ENCODE peak calls at places on chromosomes 1 and 21, in seven cellular contexts. One of them, this sample, is unnamed.

GRCh38 chr21:17612565-17613241 is at the start of gene BTG3:
- DNase-seq in H1: peak
- DNase-seq in HCT116: peak
- DNase-seq in K562: peak
- DNase-seq in GM12878: no peak
- DNase-seq in SK-N-SH: peak
- DNase-seq in HepG2: peak
- DNase-seq in this sample: no peak

GRCh38 chr1:193654951-193655705 is 468.7 kb upstream of the B3GALT2 start:
- DNase-seq in SK-N-SH: no peak
- DNase-seq in HepG2: no peak
- DNase-seq in H1: no peak
- DNase-seq in K562: no peak
- DNase-seq in HCT116: peak
- DNase-seq in GM12878: no peak
- DNase-seq in this sample: no peak

GRCh38 chr21:15617968-15618367 is 111.8 kb upstream of the USP25 start:
- DNase-seq in HepG2: no peak
- DNase-seq in SK-N-SH: peak
- DNase-seq in H1: no peak
- DNase-seq in HCT116: no peak
- DNase-seq in K562: no peak
- DNase-seq in GM12878: no peak
- DNase-seq in this sample: no peak

GRCh38 chr21:45944601-45945000 is 37.0 kb upstream of the COL6A1 start:
- DNase-seq in K562: no peak
- DNase-seq in HepG2: no peak
- DNase-seq in GM12878: no peak
- DNase-seq in HCT116: no peak
- DNase-seq in SK-N-SH: no peak
- DNase-seq in H1: no peak
- DNase-seq in this sample: no peak

GRCh38 chr1:186605762-186606350 is 74.4 kb downstream of the PTGS2 start:
- DNase-seq in SK-N-SH: peak
- DNase-seq in H1: peak
- DNase-seq in GM12878: no peak
- DNase-seq in HCT116: peak
- DNase-seq in HepG2: peak
- DNase-seq in K562: no peak
- DNase-seq in this sample: peak

GRCh38 chr1:34681481-34682451 is 73.1 kb upstream of the GJB5 start:
- DNase-seq in HepG2: peak
- DNase-seq in K562: peak
- DNase-seq in GM12878: peak
- DNase-seq in HCT116: peak
- DNase-seq in H1: peak
- DNase-seq in SK-N-SH: peak
- DNase-seq in this sample: peak

GRCh38 chr1:197902454-197903195 is at the start of gene C1orf53:
- DNase-seq in K562: peak
- DNase-seq in HCT116: peak
- DNase-seq in SK-N-SH: peak
- DNase-seq in HepG2: peak
- DNase-seq in GM12878: peak
- DNase-seq in H1: no peak
- DNase-seq in this sample: peak

GRCh38 chr1:4745560-4745959 is 91.2 kb downstream of the AJAP1 start:
- DNase-seq in HepG2: no peak
- DNase-seq in GM12878: no peak
- DNase-seq in K562: peak
- DNase-seq in H1: no peak
- DNase-seq in HCT116: no peak
- DNase-seq in SK-N-SH: no peak
- DNase-seq in this sample: peak

GRCh38 chr1:153717330-153717729 is 10.5 kb upstream of the INTS3 start:
- DNase-seq in GM12878: no peak
- DNase-seq in K562: no peak
- DNase-seq in H1: no peak
- DNase-seq in HCT116: no peak
- DNase-seq in SK-N-SH: no peak
- DNase-seq in HepG2: no peak
- DNase-seq in this sample: no peak

GRCh38 chr1:93148001-93148400 is 32.2 kb downstream of the TMED5 start:
- DNase-seq in HepG2: no peak
- DNase-seq in K562: no peak
- DNase-seq in SK-N-SH: no peak
- DNase-seq in GM12878: no peak
- DNase-seq in H1: no peak
- DNase-seq in HCT116: no peak
- DNase-seq in this sample: no peak

GRCh38 chr1:166089804-166090203 is 77.0 kb downstream of the FAM78B start:
- DNase-seq in SK-N-SH: peak
- DNase-seq in HCT116: no peak
- DNase-seq in HepG2: no peak
- DNase-seq in GM12878: peak
- DNase-seq in K562: no peak
- DNase-seq in H1: no peak
- DNase-seq in this sample: no peak

GRCh38 chr1:8702121-8702520 is 115.3 kb downstream of the RERE start:
- DNase-seq in HepG2: peak
- DNase-seq in HCT116: no peak
- DNase-seq in K562: no peak
- DNase-seq in SK-N-SH: peak
- DNase-seq in H1: no peak
- DNase-seq in GM12878: no peak
- DNase-seq in this sample: peak

GRCh38 chr1:41404308-41404755 is 43.1 kb downstream of the FOXO6 start:
- DNase-seq in H1: no peak
- DNase-seq in HepG2: no peak
- DNase-seq in GM12878: no peak
- DNase-seq in SK-N-SH: peak
- DNase-seq in K562: no peak
- DNase-seq in HCT116: no peak
- DNase-seq in this sample: no peak

GRCh38 chr1:226677121-226678020 is 61.7 kb downstream of the ITPKB start:
- DNase-seq in K562: no peak
- DNase-seq in GM12878: no peak
- DNase-seq in HepG2: no peak
- DNase-seq in HCT116: no peak
- DNase-seq in H1: no peak
- DNase-seq in SK-N-SH: no peak
- DNase-seq in this sample: peak

GRCh38 chr1:37814257-37814656 is 6.2 kb upstream of the YRDC start:
- DNase-seq in K562: no peak
- DNase-seq in H1: no peak
- DNase-seq in HCT116: no peak
- DNase-seq in GM12878: no peak
- DNase-seq in SK-N-SH: no peak
- DNase-seq in HepG2: no peak
- DNase-seq in this sample: no peak

GRCh38 chr1:37822942-37823865 is 15.2 kb upstream of the YRDC start:
- DNase-seq in HCT116: no peak
- DNase-seq in HepG2: no peak
- DNase-seq in GM12878: no peak
- DNase-seq in K562: no peak
- DNase-seq in H1: no peak
- DNase-seq in SK-N-SH: no peak
- DNase-seq in this sample: no peak

GRCh38 chr1:37817481-37817880 is 9.5 kb upstream of the YRDC start:
- DNase-seq in HepG2: no peak
- DNase-seq in SK-N-SH: no peak
- DNase-seq in HCT116: no peak
- DNase-seq in K562: peak
- DNase-seq in GM12878: no peak
- DNase-seq in H1: no peak
- DNase-seq in this sample: peak
- TF ChIP-seq JUND in HepG2: no peak
- TF ChIP-seq JUND in SK-N-SH: no peak
- TF ChIP-seq JUND in HCT116: no peak
- TF ChIP-seq JUND in K562: no peak
- TF ChIP-seq JUND in GM12878: no peak
- TF ChIP-seq JUND in H1: no peak
- TF ChIP-seq JUND in this sample: no peak

DNA sequence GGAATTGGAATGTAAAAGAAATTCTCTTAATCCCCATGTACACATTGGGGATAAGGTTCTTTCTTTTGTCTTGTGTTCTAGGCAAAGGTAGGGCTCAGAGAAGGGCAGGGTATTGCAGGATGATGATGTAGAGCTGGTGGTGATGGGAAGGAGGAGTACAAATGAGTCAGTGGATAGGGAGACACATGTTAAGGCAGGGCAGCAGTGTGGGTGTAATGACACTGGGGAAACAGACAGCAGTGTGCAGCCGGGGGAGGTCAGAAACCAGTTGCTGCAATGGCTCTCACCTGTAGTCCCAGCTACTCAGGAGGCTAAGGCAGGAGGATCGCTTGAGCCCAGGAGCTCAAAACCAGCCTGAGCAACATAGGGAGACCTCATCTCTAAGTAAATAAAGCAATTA is 5.1 kb downstream of the NLRP3 start:
- DNase-seq in HCT116: no peak
- DNase-seq in HepG2: no peak
- DNase-seq in K562: no peak
- DNase-seq in GM12878: no peak
- DNase-seq in H1: no peak
- DNase-seq in SK-N-SH: no peak
- DNase-seq in this sample: no peak
- TF ChIP-seq JUND in HCT116: no peak
- TF ChIP-seq JUND in HepG2: no peak
- TF ChIP-seq JUND in K562: no peak
- TF ChIP-seq JUND in GM12878: no peak
- TF ChIP-seq JUND in H1: no peak
- TF ChIP-seq JUND in SK-N-SH: no peak
- TF ChIP-seq JUND in this sample: no peak

GRCh38 chr1:109509176-109510134 is at the start of gene AMIGO1:
- DNase-seq in SK-N-SH: peak
- DNase-seq in H1: no peak
- DNase-seq in K562: peak
- DNase-seq in HCT116: no peak
- DNase-seq in GM12878: no peak
- DNase-seq in HepG2: no peak
- DNase-seq in this sample: peak
- TF ChIP-seq JUND in SK-N-SH: no peak
- TF ChIP-seq JUND in H1: no peak
- TF ChIP-seq JUND in K562: no peak
- TF ChIP-seq JUND in HCT116: no peak
- TF ChIP-seq JUND in GM12878: no peak
- TF ChIP-seq JUND in HepG2: no peak
- TF ChIP-seq JUND in this sample: no peak

GRCh38 chr1:232049335-232049734 is 422.7 kb downstream of the DISC1 start:
- DNase-seq in SK-N-SH: no peak
- DNase-seq in HepG2: peak
- DNase-seq in K562: no peak
- DNase-seq in GM12878: no peak
- DNase-seq in HCT116: no peak
- DNase-seq in H1: no peak
- DNase-seq in this sample: no peak

GRCh38 chr1:232046531-232047283 is 420.1 kb downstream of the DISC1 start:
- DNase-seq in HepG2: no peak
- DNase-seq in H1: no peak
- DNase-seq in SK-N-SH: no peak
- DNase-seq in HCT116: no peak
- DNase-seq in GM12878: no peak
- DNase-seq in K562: no peak
- DNase-seq in this sample: no peak

GRCh38 chr1:232045571-232045970 is 419.0 kb downstream of the DISC1 start:
- DNase-seq in HCT116: no peak
- DNase-seq in H1: no peak
- DNase-seq in SK-N-SH: no peak
- DNase-seq in HepG2: no peak
- DNase-seq in GM12878: no peak
- DNase-seq in K562: no peak
- DNase-seq in this sample: no peak

GRCh38 chr1:232048481-232048880 is 421.9 kb downstream of the DISC1 start:
- DNase-seq in SK-N-SH: no peak
- DNase-seq in H1: no peak
- DNase-seq in HepG2: no peak
- DNase-seq in HCT116: no peak
- DNase-seq in GM12878: no peak
- DNase-seq in K562: no peak
- DNase-seq in this sample: no peak

GRCh38 chr1:232047473-232047872 is 420.9 kb downstream of the DISC1 start:
- DNase-seq in SK-N-SH: no peak
- DNase-seq in HepG2: no peak
- DNase-seq in GM12878: no peak
- DNase-seq in H1: no peak
- DNase-seq in HCT116: peak
- DNase-seq in K562: no peak
- DNase-seq in this sample: peak
- TF ChIP-seq JUND in SK-N-SH: no peak
- TF ChIP-seq JUND in HepG2: no peak
- TF ChIP-seq JUND in GM12878: no peak
- TF ChIP-seq JUND in H1: no peak
- TF ChIP-seq JUND in HCT116: no peak
- TF ChIP-seq JUND in K562: no peak
- TF ChIP-seq JUND in this sample: no peak

DNA sequence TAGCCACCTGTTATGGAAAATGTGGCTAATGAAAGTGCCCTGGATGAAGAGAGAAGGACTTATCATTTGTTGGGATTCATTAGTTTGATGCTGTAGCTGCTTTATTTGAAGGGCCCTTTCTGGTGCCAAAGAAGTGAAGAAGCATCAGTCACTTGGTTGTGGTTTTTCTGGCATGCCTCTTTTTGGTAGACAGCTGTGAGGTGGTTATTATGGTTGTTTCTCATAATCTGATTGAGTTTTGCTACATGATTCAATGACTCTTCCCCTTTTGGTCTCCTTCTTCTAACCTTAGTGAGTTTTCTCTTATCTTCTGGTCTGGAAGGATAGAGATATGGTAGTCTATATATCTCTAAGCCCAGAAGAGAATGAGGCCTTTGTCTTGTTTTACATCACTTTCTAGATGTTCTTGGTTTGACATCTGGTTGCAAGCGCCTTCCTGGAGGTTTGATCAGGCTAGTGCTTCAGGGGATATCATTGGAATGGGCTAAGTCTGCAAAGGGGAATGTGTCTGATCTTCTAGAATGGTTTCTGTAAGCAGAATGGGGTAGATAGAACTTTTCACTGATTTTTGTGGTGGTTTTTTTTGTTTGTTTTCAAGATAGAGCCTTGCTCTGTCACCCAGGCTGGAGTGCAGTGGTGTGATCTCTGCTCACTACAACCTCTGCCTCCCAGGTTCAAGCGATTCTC is 26.0 kb downstream of the ARID1A start:
- DNase-seq in H1: no peak
- DNase-seq in HepG2: no peak
- DNase-seq in SK-N-SH: no peak
- DNase-seq in GM12878: no peak
- DNase-seq in HCT116: no peak
- DNase-seq in K562: peak
- DNase-seq in this sample: no peak
- TF ChIP-seq JUND in H1: no peak
- TF ChIP-seq JUND in HepG2: no peak
- TF ChIP-seq JUND in SK-N-SH: no peak
- TF ChIP-seq JUND in GM12878: no peak
- TF ChIP-seq JUND in HCT116: no peak
- TF ChIP-seq JUND in K562: peak
- TF ChIP-seq JUND in this sample: no peak

DNA sequence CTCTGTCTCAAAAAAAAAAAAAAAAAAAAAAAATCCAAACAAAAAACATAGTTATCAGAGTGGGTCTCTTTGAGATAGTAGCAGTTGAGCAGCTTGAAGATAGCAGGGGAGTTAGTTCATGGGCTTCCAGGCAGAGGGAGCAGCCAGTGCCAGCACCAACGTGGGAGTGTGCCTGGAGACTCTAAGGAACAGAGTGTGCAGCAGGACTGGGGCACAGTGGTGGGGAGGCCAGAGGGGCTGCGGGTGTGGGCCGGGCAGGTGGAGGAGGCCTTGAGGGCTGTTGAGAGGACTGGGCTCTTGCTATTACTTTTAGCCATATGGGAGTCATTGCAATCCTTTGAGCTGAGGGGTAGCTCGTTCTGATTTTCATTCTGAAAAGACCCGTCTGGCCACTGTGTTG is 63.8 kb downstream of the RYR2 start:
- DNase-seq in SK-N-SH: no peak
- DNase-seq in K562: no peak
- DNase-seq in GM12878: no peak
- DNase-seq in HepG2: no peak
- DNase-seq in H1: no peak
- DNase-seq in HCT116: no peak
- DNase-seq in this sample: no peak
- TF ChIP-seq JUND in SK-N-SH: no peak
- TF ChIP-seq JUND in K562: no peak
- TF ChIP-seq JUND in GM12878: no peak
- TF ChIP-seq JUND in HepG2: no peak
- TF ChIP-seq JUND in H1: no peak
- TF ChIP-seq JUND in HCT116: no peak
- TF ChIP-seq JUND in this sample: no peak

This sample was measured in T47D.